ENCODE peak calls at places on chromosomes 11 and 22, in six cellular contexts. I is Panc1, P is neural progenitor cell, K is K562, V is AG04449, F is Calu3. N is an unnamed sample.

GRCh38 chr22:39534591-39535301 is 2.2 kb upstream of the RPS19BP1 start:
- DNase-seq in I (no peak), P (peak), K (peak), V (no peak), F (peak), N (peak)

GRCh38 chr11:29879560-29879959 is 137.3 kb downstream of the KCNA4 start:
- DNase-seq in I (no peak), P (no peak), K (no peak), V (no peak), F (no peak), N (no peak)

GRCh38 chr11:130639369-130639768 is 190.9 kb downstream of the ADAMTS15 start:
- DNase-seq in I (no peak), P (no peak), K (no peak), V (no peak), F (no peak), N (no peak)

GRCh38 chr11:102118937-102119336 is 8.7 kb downstream of the YAP1 start:
- DNase-seq in I (no peak), P (peak), K (no peak), V (no peak), F (no peak), N (no peak)

GRCh38 chr22:30420401-30421178 is 5.0 kb upstream of the MTFP1 start:
- DNase-seq in I (no peak), P (no peak), K (peak), V (peak), F (peak), N (no peak)

GRCh38 chr11:38019072-38019775 is 1421.2 kb upstream of the RAG2 start:
- DNase-seq in I (no peak), P (peak), K (no peak), V (no peak), F (peak), N (peak)

GRCh38 chr11:116502641-116503061 is 270.1 kb downstream of the BUD13 start:
- DNase-seq in I (no peak), P (no peak), K (no peak), V (no peak), F (no peak), N (no peak)

GRCh38 chr11:6438979-6439571 is 1.7 kb downstream of the HPX start:
- DNase-seq in I (peak), P (peak), K (peak), V (no peak), F (peak), N (peak)

GRCh38 chr11:18697581-18697980 is 998 bp upstream of the TMEM86A start:
- DNase-seq in I (no peak), P (no peak), K (no peak), V (no peak), F (no peak), N (no peak)

GRCh38 chr11:9017773-9018172 is 14.0 kb upstream of the NRIP3 start:
- DNase-seq in I (no peak), P (no peak), K (no peak), V (no peak), F (no peak), N (no peak)

GRCh38 chr22:30217698-30218565 is 28.6 kb downstream of the LIF start:
- DNase-seq in I (no peak), P (no peak), K (no peak), V (no peak), F (no peak), N (no peak)

GRCh38 chr22:26461188-26461810 is 22.3 kb downstream of the HPS4 start:
- DNase-seq in I (no peak), P (peak), K (peak), V (no peak), F (peak), N (peak)

GRCh38 chr22:31272522-31273446 is 19.5 kb downstream of the PIK3IP1 start:
- DNase-seq in I (no peak), P (peak), K (peak), V (no peak), F (peak), N (peak)

GRCh38 chr11:66325140-66325754 is 8.4 kb upstream of the CD248 start:
- DNase-seq in I (no peak), P (no peak), K (no peak), V (no peak), F (no peak), N (no peak)

GRCh38 chr11:78061088-78061920 is 2.4 kb upstream of the THRSP start:
- DNase-seq in I (no peak), P (no peak), K (no peak), V (no peak), F (no peak), N (no peak)

GRCh38 chr11:102733232-102733875 is 8.6 kb upstream of the MMP8 start:
- DNase-seq in I (peak), P (peak), K (peak), V (no peak), F (peak), N (peak)

GRCh38 chr11:20276661-20277000 is 86.9 kb upstream of the HTATIP2 start:
- DNase-seq in I (no peak), P (peak), K (no peak), V (no peak), F (no peak), N (no peak)

GRCh38 chr11:22304337-22304961 is 33.7 kb upstream of the SLC17A6 start:
- DNase-seq in I (peak), P (peak), K (peak), V (no peak), F (no peak), N (no peak)

GRCh38 chr11:119756169-119756568 is 27.2 kb upstream of the NECTIN1 start:
- DNase-seq in I (no peak), P (no peak), K (no peak), V (no peak), F (no peak), N (no peak)

DNA sequence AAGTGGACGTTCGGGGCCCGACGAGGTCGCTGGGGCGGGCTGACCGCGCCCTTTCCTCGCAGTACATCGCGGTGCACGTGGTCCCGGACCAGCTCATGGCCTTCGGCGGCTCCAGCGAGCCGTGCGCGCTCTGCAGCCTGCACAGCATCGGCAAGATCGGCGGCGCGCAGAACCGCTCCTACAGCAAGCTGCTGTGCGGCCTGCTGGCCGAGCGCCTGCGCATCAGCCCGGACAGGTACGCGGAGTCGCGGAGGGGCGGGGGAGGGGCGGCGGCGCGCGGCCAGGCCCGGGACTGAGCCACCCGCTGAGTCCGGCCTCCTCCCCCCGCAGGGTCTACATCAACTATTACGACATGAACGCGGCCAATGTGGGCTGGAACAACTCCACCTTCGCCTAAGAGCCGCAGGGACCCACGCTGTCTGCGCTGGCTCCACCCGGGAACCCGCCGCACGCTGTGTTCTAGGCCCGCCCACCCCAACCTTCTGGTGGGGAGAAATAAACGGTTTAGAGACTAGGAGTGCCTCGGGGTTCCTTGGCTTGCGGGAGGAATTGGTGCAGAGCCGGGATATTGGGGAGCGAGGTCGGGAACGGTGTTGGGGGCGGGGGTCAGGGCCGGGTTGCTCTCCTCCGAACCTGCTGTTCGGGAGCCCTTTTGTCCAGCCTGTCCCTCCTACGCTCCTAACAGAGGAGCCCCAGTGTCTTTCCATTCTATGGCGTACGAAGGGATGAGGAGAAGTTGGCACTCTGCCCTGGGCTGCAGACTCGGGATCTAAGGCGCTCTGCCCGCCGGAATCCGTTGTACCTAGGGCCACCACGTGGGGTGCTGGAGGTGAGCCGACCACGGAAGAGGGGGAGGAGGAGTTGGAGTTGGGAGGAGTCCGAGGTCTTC is 771 bp downstream of the MIF start:
- DNase-seq in I (peak), P (peak), K (peak), V (no peak), F (peak), N (peak)
- TF ChIP-seq CTCF in I (peak), P (peak), K (peak), V (peak), F (peak), N (peak)

GRCh38 chr11:10875430-10876021 is 17.7 kb upstream of the ZBED5 start:
- DNase-seq in I (no peak), P (no peak), K (no peak), V (no peak), F (no peak), N (no peak)

GRCh38 chr11:10881892-10882291 is 24.0 kb upstream of the ZBED5 start:
- DNase-seq in I (no peak), P (no peak), K (no peak), V (no peak), F (no peak), N (no peak)

GRCh38 chr11:10876168-10876567 is 18.3 kb upstream of the ZBED5 start:
- DNase-seq in I (no peak), P (no peak), K (no peak), V (no peak), F (no peak), N (no peak)

GRCh38 chr11:10878408-10879214 is 20.8 kb upstream of the ZBED5 start:
- DNase-seq in I (no peak), P (peak), K (peak), V (no peak), F (peak), N (no peak)
- TF ChIP-seq CTCF in I (peak), P (peak), K (peak), V (peak), F (peak), N (peak)

GRCh38 chr11:100980156-100980555 is 149.5 kb downstream of the PGR start:
- DNase-seq in I (no peak), P (peak), K (no peak), V (no peak), F (no peak), N (no peak)
- TF ChIP-seq CTCF in I (peak), P (peak), K (peak), V (no peak), F (no peak), N (no peak)

GRCh38 chr11:75144716-75145014 is 6.2 kb upstream of the SLCO2B1 start:
- DNase-seq in I (no peak), P (no peak), K (no peak), V (no peak), F (no peak), N (no peak)
- TF ChIP-seq CTCF in I (no peak), P (no peak), K (no peak), V (no peak), F (peak), N (peak)

GRCh38 chr11:59532620-59533019 is 21.3 kb downstream of the OR4D9 start:
- DNase-seq in I (no peak), P (no peak), K (no peak), V (no peak), F (no peak), N (no peak)
- TF ChIP-seq CTCF in I (no peak), P (no peak), K (no peak), V (no peak), F (no peak), N (no peak)

DNA sequence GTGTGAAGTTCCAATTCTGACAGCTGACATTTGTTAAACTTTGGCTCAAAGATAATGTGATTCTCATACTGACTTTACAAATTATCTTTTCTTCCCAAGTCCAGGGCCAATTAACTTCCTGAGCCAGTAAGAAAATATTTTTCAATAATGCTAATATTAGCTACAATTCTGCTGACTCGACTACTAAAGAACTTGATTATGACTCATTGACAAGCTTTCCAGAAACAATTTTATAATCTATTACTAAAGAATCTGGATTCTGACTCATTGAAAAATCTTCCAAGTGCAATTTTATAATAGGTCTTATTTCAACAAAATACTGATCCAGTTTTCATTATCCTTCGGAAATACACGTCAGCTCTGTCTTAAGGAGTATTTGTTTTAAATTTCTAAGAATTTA is 12.9 kb upstream of the XKR3 start:
- DNase-seq in I (no peak), P (no peak), K (no peak), V (no peak), F (no peak), N (no peak)
- TF ChIP-seq CTCF in I (no peak), P (no peak), K (no peak), V (no peak), F (no peak), N (no peak)

GRCh38 chr11:60127311-60127811 is 38.9 kb downstream of the MS4A2 start:
- DNase-seq in I (no peak), P (no peak), K (peak), V (no peak), F (peak), N (no peak)

GRCh38 chr11:60131943-60132342 is 43.5 kb downstream of the MS4A2 start:
- DNase-seq in I (no peak), P (no peak), K (no peak), V (no peak), F (no peak), N (no peak)

GRCh38 chr11:60129853-60130252 is 41.4 kb downstream of the MS4A2 start:
- DNase-seq in I (no peak), P (no peak), K (no peak), V (no peak), F (no peak), N (no peak)

GRCh38 chr11:60128376-60128775 is 39.9 kb downstream of the MS4A2 start:
- DNase-seq in I (no peak), P (no peak), K (no peak), V (no peak), F (no peak), N (no peak)

DNA sequence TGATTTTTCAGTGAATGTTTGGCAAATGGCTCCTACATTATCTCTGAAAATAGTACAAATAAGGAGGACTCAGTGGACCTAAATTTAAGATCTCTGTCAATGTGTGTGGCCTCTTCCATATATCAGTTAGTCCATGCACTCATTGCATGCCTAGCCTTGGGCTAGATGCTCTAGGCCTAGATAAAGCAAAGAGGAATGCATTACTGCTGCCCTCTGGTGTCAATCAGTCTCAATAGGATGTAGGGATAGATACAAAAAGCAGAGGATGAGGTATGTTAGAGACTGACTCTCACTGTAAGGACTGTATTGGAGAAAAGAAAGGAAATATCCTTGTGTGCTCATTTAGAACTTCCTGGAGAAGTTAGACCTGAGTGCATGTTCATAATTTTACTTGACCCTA is 42.0 kb downstream of the MS4A2 start:
- DNase-seq in I (no peak), P (peak), K (peak), V (no peak), F (peak), N (peak)
- TF ChIP-seq CTCF in I (peak), P (peak), K (peak), V (no peak), F (peak), N (peak)

GRCh38 chr11:95089620-95090542 is at the start of gene ENDOD1:
- DNase-seq in I (no peak), P (peak), K (peak), V (no peak), F (peak), N (peak)
- TF ChIP-seq CTCF in I (peak), P (no peak), K (peak), V (no peak), F (no peak), N (no peak)

DNA sequence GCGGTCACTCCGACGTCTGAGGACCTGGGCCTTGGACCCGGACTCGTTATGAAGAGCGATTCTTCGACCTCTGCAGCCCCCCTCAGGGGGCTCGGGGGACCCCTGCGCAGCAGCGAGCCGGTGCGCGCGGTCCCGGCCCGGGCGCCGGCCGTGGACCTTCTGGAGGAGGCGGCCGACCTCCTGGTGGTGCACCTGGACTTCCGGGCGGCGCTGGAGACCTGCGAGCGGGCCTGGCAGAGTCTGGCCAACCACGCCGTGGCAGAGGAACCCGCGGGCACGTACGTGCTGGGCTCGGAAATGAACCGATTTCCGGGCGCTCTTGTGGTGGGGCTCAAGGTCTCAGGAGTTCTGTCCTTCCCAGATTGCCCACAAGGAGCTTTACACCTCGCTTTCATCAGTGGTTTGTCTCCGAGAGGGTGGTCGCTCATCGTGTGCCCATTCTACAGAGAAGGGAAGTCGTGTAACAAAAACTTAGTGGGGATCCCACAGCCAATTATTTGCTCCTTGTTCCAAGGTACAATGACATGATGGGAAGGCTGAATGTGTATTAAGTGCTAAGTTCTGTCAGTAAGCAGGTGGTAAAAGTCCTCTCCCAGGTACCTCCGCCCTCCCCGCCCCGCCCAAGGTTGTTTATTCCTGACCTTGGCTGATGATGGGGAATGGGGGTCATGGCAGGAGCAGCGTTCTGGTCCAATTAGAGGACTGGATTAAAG is 695 bp downstream of the PEX26 start:
- DNase-seq in I (no peak), P (no peak), K (peak), V (no peak), F (peak), N (peak)
- TF ChIP-seq CTCF in I (no peak), P (peak), K (no peak), V (no peak), F (no peak), N (no peak)